ENCODE peak calls at places on chromosomes 6 and 20, in nine cellular contexts. D is GM23248, B is SK-N-SH, L is HCT116, U is MM.1S, I is GM23338, C is PC-3, W is hepatocyte, T is neural progenitor cell. O is an unnamed sample. For H3K4me1, the result is how much of the 10 kb centered on the place peaks cover.

GRCh38 chr20:8782804-8783203 is 286.1 kb upstream of the PLCB4 start:
- DNase-seq in D (peak), B (no peak), L (no peak), U (no peak), I (no peak), C (no peak), W (no peak), T (no peak), O (no peak)

GRCh38 chr6:149897855-149898744 is at the start of gene RAET1E:
- DNase-seq in D (no peak), B (no peak), L (no peak), U (no peak), I (peak), C (no peak), W (no peak), T (peak), O (peak)

GRCh38 chr20:25083141-25083772 is 1.3 kb upstream of the VSX1 start:
- DNase-seq in D (no peak), B (peak), L (no peak), U (no peak), I (peak), C (no peak), W (no peak), T (peak), O (no peak)

GRCh38 chr6:110394409-110394808 is 21.0 kb downstream of the DDO start:
- DNase-seq in D (no peak), B (no peak), L (no peak), U (no peak), I (no peak), C (no peak), W (no peak), T (no peak), O (no peak)

GRCh38 chr20:112396-112795 is 24.9 kb downstream of the DEFB125 start:
- DNase-seq in D (no peak), B (no peak), L (no peak), U (no peak), I (no peak), C (no peak), W (no peak), T (no peak), O (no peak)

GRCh38 chr6:53734473-53735299 is 60.1 kb upstream of the LRRC1 start:
- DNase-seq in D (peak), B (peak), L (peak), U (peak), I (peak), C (peak), W (peak), T (peak), O (peak)

GRCh38 chr20:60295214-60295613 is 337.0 kb downstream of the CDH26 start:
- DNase-seq in D (peak), B (no peak), L (no peak), U (no peak), I (no peak), C (no peak), W (no peak), T (no peak), O (no peak)

GRCh38 chr6:34646714-34647113 is 49.9 kb downstream of the ILRUN start:
- DNase-seq in D (no peak), B (no peak), L (no peak), U (no peak), I (no peak), C (no peak), W (no peak), T (no peak), O (no peak)

GRCh38 chr6:167761794-167762258 is 64.9 kb upstream of the AFDN start:
- DNase-seq in D (no peak), B (no peak), L (no peak), U (no peak), I (no peak), C (no peak), W (no peak), T (no peak), O (no peak)

GRCh38 chr6:109050447-109051102 is 44.1 kb downstream of the SESN1 start:
- DNase-seq in D (no peak), B (no peak), L (no peak), U (no peak), I (no peak), C (no peak), W (no peak), T (no peak), O (no peak)

GRCh38 chr6:121142093-121142492 is 192.2 kb downstream of the TBC1D32 start:
- DNase-seq in D (peak), B (no peak), L (no peak), U (no peak), I (no peak), C (peak), W (no peak), T (no peak), O (no peak)

GRCh38 chr6:149153100-149153499 is 164.4 kb upstream of the TAB2 start:
- DNase-seq in D (no peak), B (no peak), L (no peak), U (no peak), I (no peak), C (no peak), W (no peak), T (no peak), O (no peak)

GRCh38 chr20:49859807-49860206 is 47.2 kb downstream of the SLC9A8 start:
- DNase-seq in D (no peak), B (no peak), L (no peak), U (no peak), I (no peak), C (peak), W (no peak), T (no peak), O (no peak)

GRCh38 chr6:135305684-135306083 is 124.6 kb downstream of the MYB start:
- DNase-seq in D (no peak), B (no peak), L (no peak), U (no peak), I (no peak), C (no peak), W (no peak), T (no peak), O (no peak)

GRCh38 chr6:170293881-170294755 is 3.2 kb upstream of the DLL1 start:
- DNase-seq in D (no peak), B (peak), L (no peak), U (no peak), I (no peak), C (no peak), W (no peak), T (peak), O (no peak)

GRCh38 chr20:47335251-47336012 is 21.1 kb downstream of the ZMYND8 start:
- DNase-seq in D (peak), B (no peak), L (no peak), U (no peak), I (no peak), C (no peak), W (no peak), T (no peak), O (no peak)

GRCh38 chr6:134073156-134073555 is 20.7 kb upstream of the SLC2A12 start:
- DNase-seq in D (no peak), B (no peak), L (no peak), U (no peak), I (no peak), C (no peak), W (no peak), T (no peak), O (no peak)

GRCh38 chr20:47256665-47257236 is 99.7 kb downstream of the ZMYND8 start:
- DNase-seq in D (peak), B (no peak), L (no peak), U (no peak), I (no peak), C (peak), W (no peak), T (no peak), O (no peak)

GRCh38 chr6:128655978-128656498 is 135.6 kb upstream of the PTPRK start:
- DNase-seq in D (peak), B (no peak), L (peak), U (no peak), I (no peak), C (peak), W (no peak), T (peak), O (no peak)

GRCh38 chr6:52955871-52956270 is 39.2 kb downstream of the GSTA4 start:
- DNase-seq in D (no peak), B (no peak), L (no peak), U (no peak), I (no peak), C (no peak), W (no peak), T (no peak), O (no peak)

GRCh38 chr6:108945686-108946158 is 97.5 kb downstream of the ARMC2 start:
- DNase-seq in D (peak), B (no peak), L (no peak), U (no peak), I (peak), C (no peak), W (no peak), T (no peak), O (no peak)

GRCh38 chr20:1456300-1456699 is 10.3 kb downstream of the NSFL1C start:
- DNase-seq in D (peak), B (no peak), L (no peak), U (no peak), I (no peak), C (no peak), W (no peak), T (no peak), O (no peak)
- TF ChIP-seq EZH2phosphoT487 in D (no peak), B (no peak), L (no peak), U (no peak), I (no peak), C (no peak), W (no peak), T (no peak), O (no peak)

GRCh38 chr6:129923520-129923919 is 62.4 kb upstream of the TMEM244 start:
- DNase-seq in D (peak), B (no peak), L (no peak), U (no peak), I (no peak), C (no peak), W (no peak), T (no peak), O (no peak)

GRCh38 chr6:129920103-129920798 is 59.1 kb upstream of the TMEM244 start:
- DNase-seq in D (peak), B (no peak), L (no peak), U (no peak), I (no peak), C (peak), W (peak), T (no peak), O (no peak)

DNA sequence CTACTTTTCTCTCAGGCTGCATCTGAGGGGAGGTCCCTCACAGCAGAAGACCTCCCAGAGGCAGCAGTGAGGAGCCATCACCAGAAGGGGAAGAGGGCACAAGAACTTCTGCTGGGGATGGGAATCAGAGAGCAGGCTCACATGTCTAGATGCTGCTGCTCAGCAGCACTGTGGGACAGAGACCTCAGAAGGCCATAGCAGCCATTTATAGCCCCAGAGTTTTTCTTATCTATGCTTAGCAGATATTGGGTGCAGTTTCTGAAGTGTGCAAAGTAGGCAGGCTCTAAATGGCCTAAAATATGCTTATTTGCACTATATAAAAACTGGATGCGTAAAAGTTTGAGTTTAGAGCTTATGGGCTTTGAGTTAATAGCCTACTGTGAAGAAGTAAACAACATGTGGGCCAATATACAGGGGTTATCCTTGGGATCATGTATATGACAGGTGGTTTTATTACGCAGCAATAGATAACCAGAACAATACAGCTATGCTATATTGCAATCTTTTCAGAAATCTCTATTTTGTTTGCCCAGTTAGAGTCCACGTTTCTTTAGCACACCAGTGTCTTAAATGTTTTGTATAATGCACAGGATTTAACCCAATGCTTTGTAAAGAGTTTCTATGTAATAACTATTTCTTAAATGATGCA is 60.2 kb upstream of the TMEM244 start:
- DNase-seq in D (no peak), B (no peak), L (no peak), U (no peak), I (no peak), C (no peak), W (no peak), T (no peak), O (no peak)
- H3K4me1 ChIP-seq in D (under half), B (under half), L (under half), U (under half), I (under half), C (under half), W (under half), T (under half), O (under half)

DNA sequence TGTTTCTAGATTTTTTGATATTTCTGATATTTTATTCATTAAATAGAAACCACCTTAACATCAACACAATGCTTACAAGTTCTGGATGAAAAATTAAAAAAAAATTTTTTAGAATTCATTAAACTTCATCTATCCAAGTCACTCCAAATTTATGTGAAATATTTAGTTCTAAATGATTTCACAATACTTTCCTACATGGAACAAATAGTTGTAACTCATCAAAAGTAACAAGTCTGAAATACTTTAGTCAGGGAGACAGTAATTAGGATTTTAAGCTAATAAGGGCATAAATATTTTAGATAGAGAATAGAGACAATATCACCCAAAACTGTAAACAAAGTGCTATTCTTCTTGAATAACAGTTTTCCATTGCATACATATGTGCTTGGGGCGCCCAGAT is 147.8 kb downstream of the HIVEP2 start:
- DNase-seq in D (no peak), B (no peak), L (no peak), U (no peak), I (no peak), C (no peak), W (no peak), T (no peak), O (no peak)
- H2AFZ ChIP-seq in D (no peak), B (no peak), L (no peak), U (no peak), I (no peak), C (no peak), W (no peak), T (no peak), O (no peak)

DNA sequence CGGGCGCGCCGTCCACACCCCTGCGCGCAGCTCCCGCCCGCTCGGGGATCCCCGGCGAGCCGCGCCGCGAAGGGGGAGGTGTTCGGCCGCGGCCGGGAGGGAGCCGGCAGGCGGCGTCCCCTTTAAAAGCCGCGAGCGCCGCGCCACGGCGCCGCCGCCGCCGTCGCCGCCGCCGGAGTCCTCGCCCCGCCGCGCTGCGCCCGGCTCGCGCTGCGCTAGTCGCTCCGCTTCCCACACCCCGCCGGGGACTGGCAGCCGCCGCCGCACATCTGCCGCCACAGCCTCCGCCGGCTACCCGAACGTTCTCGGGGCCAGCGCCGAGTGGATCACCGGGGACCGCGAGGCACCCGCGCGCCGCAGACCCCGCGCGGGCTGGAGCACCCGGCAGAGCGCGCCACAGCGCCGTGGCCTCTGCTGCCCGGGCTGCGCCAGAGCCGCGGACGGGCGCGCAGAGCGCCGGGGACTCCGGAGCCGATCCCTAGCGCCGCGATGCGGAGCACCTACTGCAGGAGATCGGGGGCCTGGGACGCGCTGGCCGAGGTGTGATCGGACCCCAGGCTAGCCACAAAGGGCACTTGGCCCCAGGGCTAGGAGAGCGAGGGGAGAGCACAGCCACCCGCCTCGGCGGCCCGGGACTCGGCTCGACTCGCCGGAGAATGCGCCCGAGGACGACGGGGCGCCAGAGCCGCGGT is at the start of gene BMP2:
- DNase-seq in D (peak), B (peak), L (no peak), U (peak), I (peak), C (peak), W (peak), T (peak), O (no peak)
- TF ChIP-seq EZH2phosphoT487 in D (no peak), B (no peak), L (no peak), U (no peak), I (no peak), C (no peak), W (no peak), T (no peak), O (no peak)

DNA sequence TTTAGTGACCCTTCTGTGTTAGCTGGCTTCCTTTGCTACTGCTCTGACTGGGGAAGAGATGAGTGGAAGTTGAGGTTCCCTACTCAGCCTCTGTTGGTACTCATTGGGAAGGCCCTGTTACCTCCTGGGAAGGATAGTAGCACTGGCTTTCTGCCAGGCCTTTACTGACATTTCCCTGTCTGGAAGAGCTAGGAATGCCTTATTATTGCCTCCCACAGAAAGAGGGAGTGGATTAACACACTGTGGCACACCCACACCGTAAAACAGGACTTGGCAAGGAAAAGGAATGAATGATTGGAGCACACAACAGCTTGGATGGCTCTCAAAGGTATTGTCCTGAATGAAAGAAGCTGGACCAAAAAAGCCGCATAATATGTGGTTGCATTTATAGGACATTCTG is 12.2 kb downstream of the ZNF831 start:
- DNase-seq in D (no peak), B (no peak), L (no peak), U (no peak), I (no peak), C (no peak), W (no peak), T (no peak), O (no peak)
- H3K4me1 ChIP-seq in D (under half), B (under half), L (under half), U (under half), I (under half), C (under half), W (under half), T (under half), O (under half)

GRCh38 chr6:29941476-29941875 is 856 bp upstream of the HLA-A start:
- DNase-seq in D (peak), B (no peak), L (no peak), U (no peak), I (no peak), C (no peak), W (no peak), T (no peak), O (peak)

GRCh38 chr6:29945421-29945820 is 3.1 kb downstream of the HLA-A start:
- DNase-seq in D (no peak), B (no peak), L (no peak), U (no peak), I (no peak), C (no peak), W (no peak), T (no peak), O (no peak)

GRCh38 chr6:29941916-29942274 is 437 bp upstream of the HLA-A start:
- DNase-seq in D (no peak), B (peak), L (no peak), U (no peak), I (no peak), C (no peak), W (no peak), T (no peak), O (no peak)

GRCh38 chr6:29942275-29943052 is at the start of gene HLA-A:
- DNase-seq in D (peak), B (peak), L (peak), U (peak), I (peak), C (peak), W (peak), T (peak), O (peak)

DNA sequence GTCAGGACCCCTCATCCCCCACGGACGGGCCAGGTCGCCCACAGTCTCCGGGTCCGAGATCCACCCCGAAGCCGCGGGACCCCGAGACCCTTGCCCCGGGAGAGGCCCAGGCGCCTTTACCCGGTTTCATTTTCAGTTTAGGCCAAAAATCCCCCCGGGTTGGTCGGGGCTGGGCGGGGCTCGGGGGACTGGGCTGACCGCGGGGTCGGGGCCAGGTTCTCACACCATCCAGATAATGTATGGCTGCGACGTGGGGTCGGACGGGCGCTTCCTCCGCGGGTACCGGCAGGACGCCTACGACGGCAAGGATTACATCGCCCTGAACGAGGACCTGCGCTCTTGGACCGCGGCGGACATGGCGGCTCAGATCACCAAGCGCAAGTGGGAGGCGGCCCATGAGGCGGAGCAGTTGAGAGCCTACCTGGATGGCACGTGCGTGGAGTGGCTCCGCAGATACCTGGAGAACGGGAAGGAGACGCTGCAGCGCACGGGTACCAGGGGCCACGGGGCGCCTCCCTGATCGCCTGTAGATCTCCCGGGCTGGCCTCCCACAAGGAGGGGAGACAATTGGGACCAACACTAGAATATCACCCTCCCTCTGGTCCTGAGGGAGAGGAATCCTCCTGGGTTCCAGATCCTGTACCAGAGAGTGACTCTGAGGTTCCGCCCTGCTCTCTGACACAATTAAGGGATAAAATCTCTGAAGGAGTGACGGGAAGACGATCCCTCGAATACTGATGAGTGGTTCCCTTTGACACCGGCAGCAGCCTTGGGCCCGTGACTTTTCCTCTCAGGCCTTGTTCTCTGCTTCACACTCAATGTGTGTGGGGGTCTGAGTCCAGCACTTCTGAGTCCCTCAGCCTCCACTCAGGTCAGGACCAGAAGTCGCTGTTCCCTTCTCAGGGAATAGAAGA is 978 bp downstream of the HLA-A start:
- DNase-seq in D (peak), B (peak), L (no peak), U (no peak), I (peak), C (no peak), W (no peak), T (no peak), O (no peak)
- H2AFZ ChIP-seq in D (no peak), B (no peak), L (no peak), U (no peak), I (no peak), C (no peak), W (peak), T (no peak), O (no peak)

GRCh38 chr6:7264041-7264440 is 49.0 kb downstream of the SSR1 start:
- DNase-seq in D (no peak), B (no peak), L (no peak), U (no peak), I (no peak), C (no peak), W (no peak), T (no peak), O (no peak)
- TF ChIP-seq EZH2phosphoT487 in D (no peak), B (no peak), L (no peak), U (no peak), I (no peak), C (no peak), W (no peak), T (no peak), O (no peak)

GRCh38 chr20:34794006-34794585 is 31.4 kb downstream of the NCOA6 start:
- DNase-seq in D (no peak), B (no peak), L (no peak), U (no peak), I (no peak), C (no peak), W (no peak), T (no peak), O (no peak)
- H3K4me1 ChIP-seq in D (under half), B (under half), L (under half), U (under half), I (under half), C (under half), W (under half), T (under half), O (under half)

GRCh38 chr6:28615955-28616747 is 90.5 kb downstream of the GPX5 start:
- DNase-seq in D (no peak), B (no peak), L (no peak), U (no peak), I (peak), C (no peak), W (peak), T (peak), O (no peak)
- H2AFZ ChIP-seq in D (no peak), B (no peak), L (no peak), U (no peak), I (peak), C (no peak), W (peak), T (peak), O (no peak)